ENCODE peak calls at places on chromosomes 11 and 22, in ten cellular contexts. B, H, R, G, J, W, C, N, E and A are unnamed samples.

GRCh38 chr11:7672960-7673723 is at the start of gene CYB5R2:
- DNase-seq in B (no peak), H (no peak), R (peak), G (peak), J (peak), W (peak), C (peak), N (no peak), E (no peak), A (no peak)

GRCh38 chr22:47678048-47678447 is 915.6 kb downstream of the TBC1D22A start:
- DNase-seq in B (no peak), H (no peak), R (no peak), G (no peak), J (no peak), W (no peak), C (no peak), N (no peak), E (no peak), A (no peak)

GRCh38 chr11:9120659-9121350 is 29.4 kb upstream of the SCUBE2 start:
- DNase-seq in B (no peak), H (peak), R (no peak), G (no peak), J (no peak), W (no peak), C (no peak), N (no peak), E (peak), A (peak)

GRCh38 chr11:64774144-64774543 is 4.2 kb downstream of the SF1 start:
- DNase-seq in B (no peak), H (no peak), R (no peak), G (no peak), J (no peak), W (no peak), C (no peak), N (no peak), E (no peak), A (no peak)

GRCh38 chr22:46039531-46039930 is 62.6 kb upstream of the WNT7B start:
- DNase-seq in B (no peak), H (no peak), R (no peak), G (no peak), J (no peak), W (no peak), C (no peak), N (no peak), E (peak), A (no peak)

GRCh38 chr11:15673408-15673811 is 558.7 kb downstream of the INSC start:
- DNase-seq in B (no peak), H (peak), R (no peak), G (peak), J (no peak), W (no peak), C (peak), N (no peak), E (no peak), A (no peak)

GRCh38 chr11:68677432-68677831 is 6.9 kb upstream of the GAL start:
- DNase-seq in B (peak), H (peak), R (peak), G (no peak), J (peak), W (no peak), C (peak), N (no peak), E (peak), A (peak)

GRCh38 chr22:27226666-27227065 is 569.3 kb downstream of the MIAT start:
- DNase-seq in B (no peak), H (no peak), R (peak), G (no peak), J (no peak), W (no peak), C (peak), N (no peak), E (peak), A (no peak)

GRCh38 chr11:38019072-38019775 is 1421.2 kb upstream of the RAG2 start:
- DNase-seq in B (no peak), H (peak), R (no peak), G (no peak), J (no peak), W (no peak), C (peak), N (no peak), E (no peak), A (peak)

GRCh38 chr22:25496396-25497064 is 67.9 kb upstream of the GRK3 start:
- DNase-seq in B (no peak), H (peak), R (no peak), G (no peak), J (no peak), W (no peak), C (no peak), N (no peak), E (no peak), A (no peak)

GRCh38 chr11:128894685-128895084 is 3.5 kb downstream of the KCNJ5 start:
- DNase-seq in B (no peak), H (no peak), R (no peak), G (peak), J (no peak), W (no peak), C (no peak), N (no peak), E (no peak), A (no peak)

GRCh38 chr22:38196791-38197429 is 4.9 kb upstream of the MAFF start:
- DNase-seq in B (no peak), H (no peak), R (no peak), G (peak), J (no peak), W (no peak), C (peak), N (no peak), E (no peak), A (no peak)